ENCODE peak calls at places on chromosomes 11 and 22, in six cellular contexts. F, M, A, T, S and L are unnamed samples.

GRCh38 chr11:995752-996420 is 40.6 kb downstream of the MUC6 start:
- DNase-seq in A (peak; percentile 48), T (peak; percentile 9), F (no peak), S (no peak), M (no peak), L (no peak)

GRCh38 chr11:3166268-3167142 is 1.4 kb upstream of the OSBPL5 start:
- DNase-seq in T (no peak), M (no peak), F (no peak), S (no peak), A (no peak), L (no peak)

GRCh38 chr22:20055654-20056053 is 24.4 kb upstream of the DGCR8 start:
- DNase-seq in T (no peak), S (no peak), F (no peak), M (no peak), A (no peak), L (no peak)

GRCh38 chr11:35974878-35975578 is 31.2 kb downstream of the LDLRAD3 start:
- DNase-seq in T (no peak), F (no peak), M (no peak), A (no peak), S (no peak), L (no peak)

GRCh38 chr11:61482513-61482912 is 26.0 kb upstream of the LRRC10B start:
- DNase-seq in T (no peak), A (no peak), M (peak; percentile 96), S (peak; percentile 33), F (no peak), L (peak; percentile 89)

GRCh38 chr22:19169947-19170318 is 8.6 kb downstream of the SLC25A1 start:
- DNase-seq in M (no peak), A (no peak), F (no peak), S (no peak), T (no peak), L (no peak)

GRCh38 chr11:46677991-46678740 is 22.3 kb downstream of the ARHGAP1 start:
- DNase-seq in T (peak; percentile 28), A (no peak), S (no peak), M (peak; percentile 47), F (peak; percentile 60), L (no peak)

GRCh38 chr22:19986410-19987341 is 29.9 kb downstream of the ARVCF start:
- DNase-seq in T (peak; percentile 77), M (peak; percentile 89), S (peak; percentile 47), A (peak; percentile 78), F (peak; percentile 61), L (peak; percentile 82)

GRCh38 chr11:133830931-133831907 is 14.1 kb downstream of the SPATA19 start:
- DNase-seq in T (no peak), S (no peak), A (no peak), F (no peak), M (peak; percentile 63), L (no peak)

GRCh38 chr11:70242885-70243284 is 27.6 kb upstream of the PPFIA1 start:
- DNase-seq in T (no peak), M (no peak), S (peak; percentile 70), A (no peak), F (no peak), L (no peak)

GRCh38 chr11:27319065-27319464 is 44.0 kb downstream of the CCDC34 start:
- DNase-seq in A (no peak), T (peak; percentile 48), M (no peak), S (no peak), F (peak; percentile 72), L (no peak)

GRCh38 chr22:48577014-48577690 is 1250.5 kb downstream of the BRD1 start:
- DNase-seq in F (no peak), A (no peak), M (no peak), T (no peak), S (no peak), L (peak; percentile 44)

GRCh38 chr11:122439911-122440782 is 215.4 kb upstream of the UBASH3B start:
- DNase-seq in T (peak; percentile 51), A (peak; percentile 48), F (peak; percentile 45), M (peak; percentile 78), S (peak; percentile 49), L (peak; percentile 66)

GRCh38 chr22:36865346-36865745 is 4.5 kb downstream of the NCF4 start:
- DNase-seq in S (peak; percentile 45), F (no peak), T (no peak), A (no peak), M (no peak), L (peak; percentile 66)

GRCh38 chr22:50169181-50169759 is 1.3 kb upstream of the PANX2 start:
- DNase-seq in F (no peak), T (no peak), S (no peak), A (no peak), M (no peak), L (no peak)

GRCh38 chr22:46238541-46238940 is 11.6 kb downstream of the CDPF1 start:
- DNase-seq in F (no peak), S (no peak), A (no peak), M (no peak), T (no peak), L (no peak)

DNA sequence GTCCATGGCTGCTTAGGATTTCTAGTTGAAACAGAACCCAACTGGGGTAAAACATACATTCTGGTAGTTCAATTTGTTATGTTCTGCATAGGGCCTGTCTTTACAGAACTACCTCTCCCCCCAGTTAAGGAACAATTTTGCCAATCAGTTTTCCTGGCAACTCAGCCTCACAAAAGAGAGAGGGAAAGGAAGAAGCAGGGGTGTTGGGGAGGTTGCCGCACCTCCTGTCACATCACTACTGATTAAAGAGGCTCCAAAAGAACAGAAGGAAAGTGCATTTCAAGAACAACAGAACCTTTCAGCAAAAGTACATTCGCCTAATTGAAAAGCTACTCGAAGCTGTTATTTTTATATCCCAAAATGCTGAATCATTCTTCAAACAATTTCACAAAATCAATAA is 217.6 kb downstream of the CADM1 start:
- DNase-seq in T (no peak), S (no peak), A (no peak), M (no peak), F (no peak), L (no peak)
- H4K8ac ChIP-seq in T (no peak overlapping the region), S (no peak overlapping the region), A (no peak overlapping the region), M (no peak overlapping the region), F (no peak overlapping the region), L (no peak overlapping the region)

GRCh38 chr11:109425554-109425953 is 3.6 kb downstream of the C11orf87 start:
- DNase-seq in M (no peak), S (no peak), A (no peak), T (no peak), F (no peak), L (no peak)
- H2AFZ ChIP-seq in M (no peak overlapping the region), S (no peak overlapping the region), A (no peak overlapping the region), T (no peak overlapping the region), F (no peak overlapping the region), L (no peak overlapping the region)

GRCh38 chr22:44497218-44497903 is 672 bp downstream of the RTL6 start:
- DNase-seq in S (no peak), F (peak; percentile 34), M (peak; percentile 54), A (peak; percentile 9), T (peak; percentile 11), L (no peak)
- H4K8ac ChIP-seq in S (peak overlapping the region; percentile 83), F (peak overlapping the region; percentile 98), M (peak overlapping the region; percentile 87), A (no peak overlapping the region), T (peak overlapping the region; percentile 89), L (no peak overlapping the region)

DNA sequence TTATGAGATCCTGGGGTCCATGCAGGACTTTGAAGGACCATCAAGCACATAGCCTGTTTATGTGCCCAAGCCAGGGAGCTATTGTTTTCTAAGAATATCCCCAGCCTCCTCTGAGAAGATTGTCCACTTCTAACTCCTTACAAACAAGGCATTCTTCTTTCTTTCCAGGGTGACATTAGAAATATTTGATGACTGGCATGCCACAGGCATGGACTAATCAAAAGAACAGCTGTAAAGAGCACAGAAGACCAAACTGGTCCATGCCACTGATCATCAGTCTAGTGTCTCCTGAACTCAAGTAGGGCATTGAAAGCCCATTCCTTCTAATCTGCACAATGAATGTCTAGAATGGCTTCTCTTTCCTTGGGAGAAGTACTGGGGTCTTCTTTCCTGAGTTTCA is 24.9 kb upstream of the LMO2 start:
- DNase-seq in A (no peak), T (no peak), S (no peak), M (no peak), F (no peak), L (no peak)
- H2AFZ ChIP-seq in A (no peak overlapping the region), T (no peak overlapping the region), S (no peak overlapping the region), M (no peak overlapping the region), F (no peak overlapping the region), L (no peak overlapping the region)

GRCh38 chr11:95200781-95201457 is 30.1 kb downstream of the SESN3 start:
- DNase-seq in F (no peak), S (no peak), T (no peak), A (no peak), M (no peak), L (no peak)
- H4K8ac ChIP-seq in F (no peak overlapping the region), S (no peak overlapping the region), T (no peak overlapping the region), A (no peak overlapping the region), M (no peak overlapping the region), L (no peak overlapping the region)

GRCh38 chr11:6468712-6469495 is 4.8 kb downstream of the TRIM3 start:
- DNase-seq in F (peak; percentile 87), T (peak; percentile 96), M (peak; percentile 88), A (peak; percentile 88), S (peak; percentile 56), L (peak; percentile 99)
- H2AFZ ChIP-seq in F (peak overlapping the region; percentile 67), T (no peak overlapping the region), M (peak overlapping the region; percentile 68), A (peak overlapping the region; percentile 78), S (no peak overlapping the region), L (no peak overlapping the region)

DNA sequence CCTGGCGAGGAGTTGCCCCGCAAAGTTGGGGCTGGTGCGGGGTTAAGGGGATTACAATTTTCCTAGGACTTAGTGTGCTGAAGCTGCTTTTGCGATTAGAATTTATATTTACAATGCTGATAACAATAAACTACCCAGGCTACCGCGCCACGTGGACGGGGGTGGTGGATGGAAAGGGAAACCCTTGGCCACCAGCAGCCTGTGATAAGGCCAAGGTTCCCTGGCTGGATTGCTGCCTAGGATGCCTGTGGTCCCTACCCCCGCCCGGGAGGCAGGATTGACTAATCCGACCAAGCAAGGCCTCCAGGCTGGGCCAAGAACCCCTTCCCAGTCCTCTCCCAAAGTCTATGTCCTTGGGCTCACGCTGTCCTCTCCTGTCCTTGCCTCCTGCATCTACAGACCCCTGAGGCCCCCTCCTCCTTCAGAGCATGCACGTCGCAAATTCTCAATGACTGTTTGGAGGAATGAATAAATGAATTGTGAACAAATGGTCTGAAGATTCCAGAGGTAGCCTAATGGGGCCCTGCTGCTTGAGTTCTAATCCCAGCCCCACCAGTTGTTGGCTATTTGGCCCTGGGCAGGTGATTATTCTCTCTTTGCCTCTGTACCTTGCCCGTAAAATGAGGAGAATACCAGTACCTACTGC is 7.6 kb upstream of the CHKA start:
- DNase-seq in A (no peak), M (no peak), T (peak; percentile 60), F (peak; percentile 70), S (peak; percentile 92), L (peak; percentile 74)
- H4K8ac ChIP-seq in A (no peak overlapping the region), M (peak overlapping the region; percentile 87), T (peak overlapping the region; percentile 88), F (peak overlapping the region; percentile 78), S (no peak overlapping the region), L (no peak overlapping the region)

DNA sequence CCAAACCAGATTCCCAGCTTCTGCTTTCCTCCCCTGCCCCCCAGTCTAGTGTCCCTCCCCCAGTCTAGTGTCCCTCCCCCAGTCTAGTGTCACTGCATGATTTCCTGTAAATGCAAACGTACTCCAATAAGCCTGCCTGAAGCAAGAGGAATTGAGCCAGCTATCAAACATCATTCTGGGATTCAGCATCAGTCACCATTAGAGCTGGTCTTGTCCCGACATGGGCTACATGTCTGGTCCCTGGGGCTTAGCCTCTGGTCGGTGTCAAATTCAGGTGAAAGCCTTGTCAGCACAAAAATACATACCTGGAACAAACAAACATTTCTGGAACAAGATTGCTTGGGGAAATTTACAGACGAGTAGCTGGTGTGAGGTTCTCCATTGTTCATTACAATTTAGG is 13.7 kb downstream of the MMP3 start:
- DNase-seq in S (no peak), T (no peak), F (no peak), M (no peak), A (no peak), L (no peak)
- H2AFZ ChIP-seq in S (no peak overlapping the region), T (no peak overlapping the region), F (no peak overlapping the region), M (no peak overlapping the region), A (peak overlapping the region; percentile 6), L (no peak overlapping the region)